ENCODE peak calls at places on chromosome 19, in five cellular contexts. R is non-pigmented ciliary epithelial cell, Y is HT1080, S is putamen, E is M059J. N is an unnamed sample.

GRCh38 chr19:44258139-44258538 is 1.5 kb upstream of the ZNF233 start:
- DNase-seq in S (no peak), E (no peak), Y (no peak), R (no peak), N (no peak)

GRCh38 chr19:41701401-41702075 is 6.9 kb upstream of the CEACAM5 start:
- DNase-seq in R (no peak), E (peak; percentile 6), S (no peak), Y (no peak), N (no peak)

GRCh38 chr19:6481541-6482342 is at the start of gene DENND1C:
- DNase-seq in Y (no peak), E (no peak), S (no peak), R (no peak), N (no peak)

GRCh38 chr19:34259367-34259865 is 5.1 kb downstream of the GARRE1 start:
- DNase-seq in E (peak; percentile 61), R (no peak), Y (no peak), S (no peak), N (no peak)

GRCh38 chr19:9835507-9835949 is 410 bp downstream of the PIN1 start:
- DNase-seq in S (no peak), E (no peak), R (no peak), Y (no peak), N (no peak)

GRCh38 chr19:44066305-44066704 is 5.7 kb upstream of the ZNF284 start:
- DNase-seq in Y (no peak), S (no peak), E (no peak), R (no peak), N (no peak)

GRCh38 chr19:18419195-18419698 is at the start of gene SSBP4:
- DNase-seq in S (peak; percentile 70), E (peak; percentile 69), Y (peak; percentile 70), R (no peak), N (peak; percentile 82)

GRCh38 chr19:33717878-33718277 is 78.8 kb upstream of the KCTD15 start:
- DNase-seq in R (no peak), E (no peak), S (no peak), Y (no peak), N (no peak)

GRCh38 chr19:44951179-44952159 is 3.7 kb upstream of the CLPTM1 start:
- DNase-seq in S (peak; percentile 83), E (peak; percentile 76), Y (peak; percentile 40), R (peak; percentile 42), N (peak; percentile 73)

GRCh38 chr19:8251025-8251472 is 41.9 kb downstream of the CERS4 start:
- DNase-seq in S (peak; percentile 73), R (no peak), E (peak; percentile 50), Y (no peak), N (no peak)

GRCh38 chr19:4571305-4571917 is 11.9 kb upstream of the SEMA6B start:
- DNase-seq in R (no peak), Y (no peak), S (no peak), E (no peak), N (no peak)

GRCh38 chr19:49799798-49800376 is 13.2 kb downstream of the FUZ start:
- DNase-seq in S (no peak), R (no peak), E (no peak), Y (no peak), N (no peak)

GRCh38 chr19:2441096-2441752 is 13.8 kb upstream of the TIMM13 start:
- DNase-seq in S (no peak), R (no peak), Y (no peak), E (no peak), N (no peak)

GRCh38 chr19:24140099-24140498 is 53.1 kb downstream of the ZNF254 start:
- DNase-seq in S (no peak), Y (peak; percentile 1), E (peak; percentile 80), R (peak; percentile 88), N (peak; percentile 77)

GRCh38 chr19:1172353-1173159 is 1.5 kb downstream of the SBNO2 start:
- DNase-seq in R (no peak), Y (peak; percentile 71), S (no peak), E (peak; percentile 79), N (peak; percentile 86)

GRCh38 chr19:14112051-14112808 is 5.3 kb downstream of the PRKACA start:
- DNase-seq in E (no peak), S (no peak), R (no peak), Y (no peak), N (no peak)

GRCh38 chr19:35015576-35016351 is 14.5 kb upstream of the SCN1B start:
- DNase-seq in S (no peak), E (no peak), R (no peak), Y (no peak), N (no peak)

GRCh38 chr19:38635483-38636399 is 11.7 kb upstream of the ACTN4 start:
- DNase-seq in S (no peak), R (no peak), E (no peak), Y (no peak), N (no peak)

GRCh38 chr19:3966051-3967017 is 4.6 kb downstream of the DAPK3 start:
- DNase-seq in E (no peak), R (no peak), S (no peak), Y (no peak), N (no peak)

GRCh38 chr19:44573183-44573582 is 40.2 kb upstream of the IGSF23 start:
- DNase-seq in Y (no peak), S (no peak), E (no peak), R (no peak), N (no peak)

GRCh38 chr19:19745496-19746285 is 12.8 kb upstream of the ZNF14 start:
- DNase-seq in R (no peak), S (no peak), Y (no peak), E (no peak), N (no peak)

GRCh38 chr19:39996218-39996810 is 546 bp upstream of the ZNF546 start:
- DNase-seq in E (peak; percentile 86), R (no peak), Y (no peak), S (peak; percentile 39), N (peak; percentile 91)

GRCh38 chr19:7874857-7875393 is 735 bp upstream of the PRR36 start:
- DNase-seq in R (no peak), S (no peak), Y (no peak), E (no peak), N (no peak)

GRCh38 chr19:18157465-18158063 is 4.6 kb downstream of the PIK3R2 start:
- DNase-seq in E (no peak), Y (no peak), R (no peak), S (peak; percentile 83), N (no peak)

GRCh38 chr19:17337675-17338439 is 504 bp downstream of the GTPBP3 start:
- DNase-seq in S (no peak), R (no peak), E (no peak), Y (no peak), N (peak; percentile 35)